ENCODE peak calls at places on chromosomes 11 and 22, in ten cellular contexts. U is stimulated activated CD4-positive, alpha-beta T cell treated with anti-CD3 and anti-CD28 coated beads, Interleukin-2, amount 100 ng/mL, for 48 hours; C is RPMI8226; S is stimulated activated CD8-positive, alpha-beta memory T cell treated with anti-CD3 and anti-CD28 coated beads, Interleukin-4, amount 100 ng/mL, for 1 hour; D is EH; W is NCI-H2029 treated with DMSO at 0.1 percent for 48 hours; B is AG10803; R is epithelial cell of prostate; M is left ventricle myocardium inferior; P is nephron progenitor cell. A is an unnamed sample.

GRCh38 chr11:45180158-45180887 is 33.9 kb downstream of the PRDM11 start:
- DNase-seq in S (no peak), D (peak), M (peak), B (no peak), W (no peak), C (peak), R (no peak), U (no peak), P (peak), A (peak)

GRCh38 chr11:40514124-40514523 is 945.3 kb downstream of the LRRC4C start:
- DNase-seq in R (peak), D (peak), S (no peak), W (no peak), C (peak), M (no peak), U (no peak), P (no peak), B (no peak), A (no peak)

GRCh38 chr11:106101797-106102196 is 24.3 kb downstream of the AASDHPPT start:
- DNase-seq in D (peak), C (no peak), S (no peak), M (no peak), R (no peak), W (no peak), B (peak), U (no peak), P (no peak), A (peak)

GRCh38 chr22:49019737-49020136 is 807.9 kb downstream of the BRD1 start:
- DNase-seq in W (no peak), B (no peak), R (no peak), S (no peak), D (no peak), U (no peak), P (no peak), C (no peak), M (no peak), A (no peak)

GRCh38 chr11:11467278-11467677 is 114.2 kb upstream of the CSNK2A3 start:
- DNase-seq in U (no peak), D (no peak), M (no peak), S (no peak), W (peak), P (no peak), R (no peak), C (no peak), B (no peak), A (no peak)

GRCh38 chr22:21055564-21055834 is 9.8 kb downstream of the LRRC74B start:
- DNase-seq in P (no peak), M (no peak), R (no peak), C (no peak), B (no peak), S (no peak), D (no peak), U (no peak), W (no peak), A (no peak)

GRCh38 chr22:44443641-44444235 is 54.3 kb downstream of the RTL6 start:
- DNase-seq in U (no peak), S (no peak), M (no peak), R (no peak), W (no peak), D (no peak), P (no peak), C (no peak), B (no peak), A (no peak)

GRCh38 chr22:48244388-48245118 is 1482.1 kb downstream of the TBC1D22A start:
- DNase-seq in C (no peak), D (no peak), B (no peak), S (no peak), U (no peak), W (no peak), M (no peak), P (no peak), R (no peak), A (no peak)

GRCh38 chr11:72507050-72507449 is 72.7 kb upstream of the CLPB start:
- DNase-seq in M (no peak), S (no peak), B (no peak), P (no peak), R (no peak), W (no peak), U (no peak), D (no peak), C (no peak), A (no peak)

GRCh38 chr22:40414838-40415505 is 44.6 kb downstream of the SGSM3 start:
- DNase-seq in R (no peak), S (no peak), U (no peak), C (peak), M (no peak), D (no peak), B (no peak), W (no peak), P (no peak), A (no peak)

GRCh38 chr11:25838918-25839611 is 492.9 kb upstream of the ANO3 start:
- DNase-seq in R (no peak), M (no peak), W (no peak), P (no peak), U (no peak), S (no peak), B (no peak), D (no peak), C (no peak), A (no peak)

GRCh38 chr22:35452351-35452781 is 52.4 kb downstream of the MCM5 start:
- DNase-seq in M (no peak), W (peak), C (no peak), S (no peak), D (no peak), B (no peak), U (no peak), R (peak), P (no peak), A (no peak)